ENCODE peak calls at places on chromosomes 11 and 22, in nine cellular contexts. One of them, this sample, is unnamed.

GRCh38 chr11:72225411-72225951 is 914 bp downstream of the INPPL1 start:
- DNase-seq in right lobe of liver: no peak
- DNase-seq in IMR-90: no peak
- DNase-seq in body of pancreas: no peak
- DNase-seq in esophagus squamous epithelium: no peak
- DNase-seq in stomach: no peak
- DNase-seq in gastrocnemius medialis: no peak
- DNase-seq in HCT116: no peak
- DNase-seq in ovary: peak; percentile 21
- DNase-seq in this sample: peak; percentile 33

GRCh38 chr22:25702571-25703167 is 39.3 kb upstream of the MYO18B start:
- DNase-seq in right lobe of liver: no peak
- DNase-seq in IMR-90: no peak
- DNase-seq in body of pancreas: no peak
- DNase-seq in esophagus squamous epithelium: no peak
- DNase-seq in stomach: no peak
- DNase-seq in gastrocnemius medialis: no peak
- DNase-seq in HCT116: no peak
- DNase-seq in ovary: no peak
- DNase-seq in this sample: no peak

GRCh38 chr11:129416080-129416820 is 40.6 kb downstream of the BARX2 start:
- DNase-seq in right lobe of liver: no peak
- DNase-seq in IMR-90: no peak
- DNase-seq in body of pancreas: no peak
- DNase-seq in esophagus squamous epithelium: no peak
- DNase-seq in stomach: no peak
- DNase-seq in gastrocnemius medialis: no peak
- DNase-seq in HCT116: no peak
- DNase-seq in ovary: no peak
- DNase-seq in this sample: no peak

GRCh38 chr11:69272961-69273461 is 20.9 kb upstream of the MYEOV start:
- DNase-seq in right lobe of liver: peak; percentile 82
- DNase-seq in IMR-90: no peak
- DNase-seq in body of pancreas: no peak
- DNase-seq in esophagus squamous epithelium: no peak
- DNase-seq in stomach: peak; percentile 49
- DNase-seq in gastrocnemius medialis: no peak
- DNase-seq in HCT116: no peak
- DNase-seq in ovary: no peak
- DNase-seq in this sample: no peak

GRCh38 chr11:95788921-95789505 is 569 bp downstream of the FAM76B start:
- DNase-seq in right lobe of liver: no peak
- DNase-seq in IMR-90: peak; percentile 43
- DNase-seq in body of pancreas: peak; percentile 5
- DNase-seq in esophagus squamous epithelium: no peak
- DNase-seq in stomach: no peak
- DNase-seq in gastrocnemius medialis: no peak
- DNase-seq in HCT116: no peak
- DNase-seq in ovary: peak; percentile 36
- DNase-seq in this sample: peak; percentile 73

GRCh38 chr22:43411981-43412807 is at the start of gene MPPED1:
- DNase-seq in right lobe of liver: peak; percentile 39
- DNase-seq in IMR-90: no peak
- DNase-seq in body of pancreas: no peak
- DNase-seq in esophagus squamous epithelium: no peak
- DNase-seq in stomach: no peak
- DNase-seq in gastrocnemius medialis: no peak
- DNase-seq in HCT116: no peak
- DNase-seq in ovary: no peak
- DNase-seq in this sample: no peak

GRCh38 chr22:20431520-20432237 is 5.9 kb downstream of the SCARF2 start:
- DNase-seq in right lobe of liver: no peak
- DNase-seq in IMR-90: no peak
- DNase-seq in body of pancreas: no peak
- DNase-seq in esophagus squamous epithelium: no peak
- DNase-seq in stomach: no peak
- DNase-seq in gastrocnemius medialis: no peak
- DNase-seq in HCT116: no peak
- DNase-seq in ovary: no peak
- DNase-seq in this sample: no peak

GRCh38 chr11:60455531-60456042 is at the start of gene MS4A1:
- DNase-seq in right lobe of liver: no peak
- DNase-seq in IMR-90: no peak
- DNase-seq in body of pancreas: no peak
- DNase-seq in esophagus squamous epithelium: no peak
- DNase-seq in stomach: no peak
- DNase-seq in gastrocnemius medialis: no peak
- DNase-seq in HCT116: no peak
- DNase-seq in ovary: no peak
- DNase-seq in this sample: no peak

GRCh38 chr11:63838682-63839507 is at the start of gene MARK2:
- DNase-seq in right lobe of liver: peak; percentile 98
- DNase-seq in IMR-90: peak; percentile 96
- DNase-seq in body of pancreas: peak; percentile 99
- DNase-seq in esophagus squamous epithelium: peak; percentile 97
- DNase-seq in stomach: peak; percentile 99
- DNase-seq in gastrocnemius medialis: peak; percentile 97
- DNase-seq in HCT116: peak; percentile 97
- DNase-seq in ovary: peak; percentile 99
- DNase-seq in this sample: peak; percentile 98
- TF ChIP-seq POLR2A in right lobe of liver: peak; percentile 49
- TF ChIP-seq POLR2A in IMR-90: peak; percentile 66
- TF ChIP-seq POLR2A in body of pancreas: no peak
- TF ChIP-seq POLR2A in esophagus squamous epithelium: peak; percentile 49
- TF ChIP-seq POLR2A in stomach: no peak
- TF ChIP-seq POLR2A in gastrocnemius medialis: peak; percentile 89
- TF ChIP-seq POLR2A in HCT116: peak; percentile 18
- TF ChIP-seq POLR2A in ovary: peak; percentile 73
- TF ChIP-seq POLR2A in this sample: peak; percentile 61

GRCh38 chr11:33910960-33911339 is 19.1 kb upstream of the LMO2 start:
- DNase-seq in right lobe of liver: no peak
- DNase-seq in IMR-90: no peak
- DNase-seq in body of pancreas: no peak
- DNase-seq in esophagus squamous epithelium: no peak
- DNase-seq in stomach: no peak
- DNase-seq in gastrocnemius medialis: no peak
- DNase-seq in HCT116: no peak
- DNase-seq in ovary: no peak
- DNase-seq in this sample: no peak

GRCh38 chr11:33910261-33910959 is 18.5 kb upstream of the LMO2 start:
- DNase-seq in right lobe of liver: no peak
- DNase-seq in IMR-90: no peak
- DNase-seq in body of pancreas: no peak
- DNase-seq in esophagus squamous epithelium: no peak
- DNase-seq in stomach: no peak
- DNase-seq in gastrocnemius medialis: no peak
- DNase-seq in HCT116: no peak
- DNase-seq in ovary: no peak
- DNase-seq in this sample: no peak

GRCh38 chr11:33909552-33909951 is 17.7 kb upstream of the LMO2 start:
- DNase-seq in right lobe of liver: no peak
- DNase-seq in IMR-90: no peak
- DNase-seq in body of pancreas: no peak
- DNase-seq in esophagus squamous epithelium: no peak
- DNase-seq in stomach: no peak
- DNase-seq in gastrocnemius medialis: no peak
- DNase-seq in HCT116: no peak
- DNase-seq in ovary: no peak
- DNase-seq in this sample: no peak

GRCh38 chr11:33904128-33904527 is 12.3 kb upstream of the LMO2 start:
- DNase-seq in right lobe of liver: no peak
- DNase-seq in IMR-90: no peak
- DNase-seq in body of pancreas: no peak
- DNase-seq in esophagus squamous epithelium: no peak
- DNase-seq in stomach: no peak
- DNase-seq in gastrocnemius medialis: no peak
- DNase-seq in HCT116: no peak
- DNase-seq in ovary: no peak
- DNase-seq in this sample: no peak

DNA sequence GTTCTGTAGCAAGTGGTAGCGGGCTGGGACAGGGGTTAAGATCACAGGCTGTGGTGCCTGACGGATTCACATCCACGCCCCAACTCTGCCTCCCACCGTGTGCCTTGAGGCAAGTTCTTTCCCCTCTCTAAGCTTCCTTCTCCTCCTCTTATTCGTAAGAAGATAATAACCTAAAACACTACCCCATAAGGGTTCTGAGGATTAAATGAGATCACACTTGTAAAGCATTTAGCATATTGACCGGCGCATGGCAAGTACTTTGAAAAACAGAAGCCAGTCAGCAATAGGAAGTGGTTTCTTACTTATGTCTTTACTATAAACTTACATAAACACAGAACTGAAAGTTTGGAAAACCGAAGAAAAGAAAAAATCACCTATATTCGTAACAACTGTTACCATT is 15.5 kb upstream of the LMO2 start:
- DNase-seq in right lobe of liver: no peak
- DNase-seq in IMR-90: no peak
- DNase-seq in body of pancreas: no peak
- DNase-seq in esophagus squamous epithelium: no peak
- DNase-seq in stomach: no peak
- DNase-seq in gastrocnemius medialis: no peak
- DNase-seq in HCT116: no peak
- DNase-seq in ovary: no peak
- DNase-seq in this sample: no peak
- TF ChIP-seq POLR2A in right lobe of liver: no peak
- TF ChIP-seq POLR2A in IMR-90: no peak
- TF ChIP-seq POLR2A in body of pancreas: no peak
- TF ChIP-seq POLR2A in esophagus squamous epithelium: no peak
- TF ChIP-seq POLR2A in stomach: no peak
- TF ChIP-seq POLR2A in gastrocnemius medialis: no peak
- TF ChIP-seq POLR2A in HCT116: no peak
- TF ChIP-seq POLR2A in ovary: no peak
- TF ChIP-seq POLR2A in this sample: no peak

GRCh38 chr22:50247748-50248147 is 2.9 kb upstream of the TUBGCP6 start:
- DNase-seq in right lobe of liver: no peak
- DNase-seq in IMR-90: peak; percentile 61
- DNase-seq in body of pancreas: no peak
- DNase-seq in esophagus squamous epithelium: no peak
- DNase-seq in stomach: peak; percentile 78
- DNase-seq in gastrocnemius medialis: no peak
- DNase-seq in HCT116: peak; percentile 64
- DNase-seq in ovary: no peak
- DNase-seq in this sample: peak; percentile 42

GRCh38 chr22:50250249-50250554 is 863 bp downstream of the HDAC10 start:
- DNase-seq in right lobe of liver: no peak
- DNase-seq in IMR-90: no peak
- DNase-seq in body of pancreas: no peak
- DNase-seq in esophagus squamous epithelium: no peak
- DNase-seq in stomach: no peak
- DNase-seq in gastrocnemius medialis: no peak
- DNase-seq in HCT116: no peak
- DNase-seq in ovary: no peak
- DNase-seq in this sample: no peak

GRCh38 chr22:50250555-50251471 is at the start of gene HDAC10:
- DNase-seq in right lobe of liver: peak; percentile 88
- DNase-seq in IMR-90: peak; percentile 74
- DNase-seq in body of pancreas: peak; percentile 86
- DNase-seq in esophagus squamous epithelium: no peak
- DNase-seq in stomach: peak; percentile 90
- DNase-seq in gastrocnemius medialis: no peak
- DNase-seq in HCT116: no peak
- DNase-seq in ovary: peak; percentile 75
- DNase-seq in this sample: peak; percentile 86

GRCh38 chr22:50248192-50249084 is 2.6 kb downstream of the HDAC10 start:
- DNase-seq in right lobe of liver: no peak
- DNase-seq in IMR-90: no peak
- DNase-seq in body of pancreas: no peak
- DNase-seq in esophagus squamous epithelium: no peak
- DNase-seq in stomach: no peak
- DNase-seq in gastrocnemius medialis: no peak
- DNase-seq in HCT116: no peak
- DNase-seq in ovary: no peak
- DNase-seq in this sample: no peak

DNA sequence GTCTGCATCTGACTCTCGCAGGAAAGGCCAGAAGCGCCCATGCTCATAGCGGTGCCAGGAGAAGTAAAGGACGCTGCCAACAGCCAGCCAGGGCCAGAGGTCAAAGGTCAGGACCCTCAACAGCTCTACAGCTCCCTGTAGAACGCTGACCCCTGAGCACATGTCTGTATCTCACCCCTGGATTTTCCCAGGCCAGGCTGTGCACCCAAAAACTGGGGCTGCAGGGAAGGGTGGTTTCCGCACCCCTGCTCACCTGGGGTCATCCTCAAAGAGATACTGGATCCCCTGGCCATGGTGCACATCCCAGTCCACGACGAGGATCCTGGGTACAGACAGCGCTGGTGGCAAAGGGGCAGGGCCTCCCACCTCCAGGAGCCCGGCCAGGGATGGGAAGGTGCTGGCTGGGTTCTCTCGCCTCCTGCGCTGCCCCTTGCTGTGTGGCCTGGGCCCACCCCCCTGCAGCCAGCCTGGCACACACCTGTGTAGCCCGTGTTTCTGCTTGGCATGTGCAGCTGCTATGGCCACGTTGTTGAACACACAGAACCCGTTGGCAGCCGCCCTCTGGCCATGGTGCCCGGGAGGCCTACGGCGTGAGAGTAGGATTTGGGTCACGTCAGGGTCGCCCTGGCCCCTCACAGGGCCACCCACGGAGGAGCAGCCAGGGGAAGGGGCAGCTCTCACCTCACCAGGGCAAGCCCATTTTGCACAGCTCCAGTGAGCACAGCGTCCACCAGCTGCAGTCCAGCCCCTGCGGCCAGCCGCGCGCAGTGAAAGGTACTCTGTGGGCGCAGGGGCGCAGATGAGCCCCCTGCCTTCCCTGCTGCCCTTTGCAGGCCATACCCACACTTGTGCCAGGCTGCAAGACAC is 1.4 kb downstream of the HDAC10 start:
- DNase-seq in right lobe of liver: no peak
- DNase-seq in IMR-90: no peak
- DNase-seq in body of pancreas: no peak
- DNase-seq in esophagus squamous epithelium: no peak
- DNase-seq in stomach: no peak
- DNase-seq in gastrocnemius medialis: no peak
- DNase-seq in HCT116: no peak
- DNase-seq in ovary: no peak
- DNase-seq in this sample: no peak
- TF ChIP-seq POLR2A in right lobe of liver: no peak
- TF ChIP-seq POLR2A in IMR-90: no peak
- TF ChIP-seq POLR2A in body of pancreas: no peak
- TF ChIP-seq POLR2A in esophagus squamous epithelium: no peak
- TF ChIP-seq POLR2A in stomach: no peak
- TF ChIP-seq POLR2A in gastrocnemius medialis: no peak
- TF ChIP-seq POLR2A in HCT116: no peak
- TF ChIP-seq POLR2A in ovary: no peak
- TF ChIP-seq POLR2A in this sample: no peak

GRCh38 chr11:65491163-65491465 is 7.7 kb upstream of the MALAT1 start:
- DNase-seq in right lobe of liver: peak; percentile 45
- DNase-seq in IMR-90: no peak
- DNase-seq in body of pancreas: no peak
- DNase-seq in esophagus squamous epithelium: no peak
- DNase-seq in stomach: no peak
- DNase-seq in gastrocnemius medialis: no peak
- DNase-seq in HCT116: no peak
- DNase-seq in ovary: no peak
- DNase-seq in this sample: no peak

GRCh38 chr11:65491614-65492386 is 7.0 kb upstream of the MALAT1 start:
- DNase-seq in right lobe of liver: peak; percentile 71
- DNase-seq in IMR-90: peak; percentile 98
- DNase-seq in body of pancreas: peak; percentile 83
- DNase-seq in esophagus squamous epithelium: no peak
- DNase-seq in stomach: peak; percentile 86
- DNase-seq in gastrocnemius medialis: peak; percentile 85
- DNase-seq in HCT116: peak; percentile 93
- DNase-seq in ovary: peak; percentile 79
- DNase-seq in this sample: peak; percentile 58

GRCh38 chr11:65493367-65494176 is 5.3 kb upstream of the MALAT1 start:
- DNase-seq in right lobe of liver: peak; percentile 88
- DNase-seq in IMR-90: peak; percentile 97
- DNase-seq in body of pancreas: peak; percentile 83
- DNase-seq in esophagus squamous epithelium: no peak
- DNase-seq in stomach: peak; percentile 88
- DNase-seq in gastrocnemius medialis: peak; percentile 80
- DNase-seq in HCT116: peak; percentile 94
- DNase-seq in ovary: peak; percentile 79
- DNase-seq in this sample: no peak

GRCh38 chr11:65492387-65492636 is 6.5 kb upstream of the MALAT1 start:
- DNase-seq in right lobe of liver: no peak
- DNase-seq in IMR-90: no peak
- DNase-seq in body of pancreas: no peak
- DNase-seq in esophagus squamous epithelium: no peak
- DNase-seq in stomach: no peak
- DNase-seq in gastrocnemius medialis: no peak
- DNase-seq in HCT116: no peak
- DNase-seq in ovary: no peak
- DNase-seq in this sample: no peak

DNA sequence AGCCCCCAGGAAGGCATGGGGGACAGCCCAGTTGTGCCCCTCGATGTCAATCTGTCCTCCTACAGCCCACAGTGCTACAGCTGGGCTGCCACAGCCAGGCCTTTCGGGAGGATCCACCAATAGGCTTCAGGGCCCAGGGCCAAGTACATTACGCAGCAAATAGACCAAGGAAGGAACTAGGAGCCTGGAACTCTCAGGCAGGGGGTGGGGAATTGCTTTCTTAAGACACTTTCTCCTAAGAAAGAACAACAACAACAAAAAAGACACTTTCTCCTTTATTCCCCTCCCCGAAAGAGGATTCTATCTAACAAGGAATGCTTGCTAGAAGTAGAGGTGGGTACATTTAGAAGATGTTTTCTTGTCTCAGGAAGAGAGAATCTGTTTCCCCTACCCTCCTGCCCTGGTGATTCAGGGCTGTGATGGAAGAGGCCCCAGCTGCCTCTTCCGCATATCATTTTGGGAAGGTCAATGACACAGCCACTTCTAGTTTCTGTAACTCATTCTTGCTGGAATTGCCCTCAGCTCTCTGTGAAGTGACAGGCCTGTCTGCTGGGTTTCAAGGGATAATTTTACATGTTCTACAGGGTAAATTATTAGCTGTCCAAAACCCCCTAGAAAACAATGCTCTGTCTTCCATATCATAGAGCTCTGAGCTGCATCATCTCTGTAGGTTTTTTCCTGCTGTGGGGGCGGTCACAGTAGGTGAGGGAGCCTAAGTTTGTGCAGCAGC is 6.0 kb upstream of the MALAT1 start:
- DNase-seq in right lobe of liver: peak; percentile 75
- DNase-seq in IMR-90: peak; percentile 89
- DNase-seq in body of pancreas: peak; percentile 71
- DNase-seq in esophagus squamous epithelium: no peak
- DNase-seq in stomach: peak; percentile 85
- DNase-seq in gastrocnemius medialis: peak; percentile 89
- DNase-seq in HCT116: no peak
- DNase-seq in ovary: peak; percentile 94
- DNase-seq in this sample: peak; percentile 90
- TF ChIP-seq POLR2A in right lobe of liver: peak; percentile 64
- TF ChIP-seq POLR2A in IMR-90: peak; percentile 88
- TF ChIP-seq POLR2A in body of pancreas: no peak
- TF ChIP-seq POLR2A in esophagus squamous epithelium: peak; percentile 47
- TF ChIP-seq POLR2A in stomach: no peak
- TF ChIP-seq POLR2A in gastrocnemius medialis: no peak
- TF ChIP-seq POLR2A in HCT116: peak; percentile 5
- TF ChIP-seq POLR2A in ovary: peak; percentile 47
- TF ChIP-seq POLR2A in this sample: peak; percentile 55

This sample was measured in erythroblast.